ENCODE peak calls at places on chromosomes 4 and X, in nine cellular contexts. N is fibroblast of pulmonary artery; V is cardiac muscle cell; M is CD8-positive, alpha-beta T cell; S is heart left ventricle; G is fibroblast of mammary gland; Z is coronary artery; T is astrocyte of the spinal cord; X is testis. J is an unnamed sample.

GRCh38 chr4:86118696-86119095 is 241.2 kb downstream of the MAPK10 start:
- DNase-seq in M (no peak), X (no peak), S (no peak), N (no peak), T (no peak), G (no peak), Z (no peak), V (no peak), J (no peak)

GRCh38 chrX:135081695-135082094 is 29.8 kb upstream of the RTL8A start:
- DNase-seq in S (no peak), N (no peak), T (no peak), Z (no peak), V (no peak), X (no peak), G (no peak), M (no peak), J (no peak)

GRCh38 chr4:76781698-76782595 is 116.0 kb downstream of the SOWAHB start:
- DNase-seq in X (no peak), T (peak), M (no peak), N (peak), V (no peak), S (no peak), G (peak), Z (no peak), J (peak)

GRCh38 chr4:1720163-1720983 is 750 bp downstream of the TMEM129 start:
- DNase-seq in Z (no peak), T (peak), M (no peak), X (peak), S (peak), G (peak), V (peak), N (peak), J (no peak)

GRCh38 chr4:101264550-101264949 is 82.8 kb downstream of the PPP3CA start:
- DNase-seq in T (no peak), M (no peak), G (no peak), S (no peak), N (no peak), V (no peak), Z (no peak), X (no peak), J (no peak)

GRCh38 chr4:1012031-1012739 is 759 bp downstream of the FGFRL1 start:
- DNase-seq in Z (no peak), T (peak), X (no peak), V (peak), N (no peak), M (peak), S (no peak), G (no peak), J (no peak)

GRCh38 chr4:118983293-118983692 is 94.6 kb downstream of the SYNPO2 start:
- DNase-seq in G (no peak), M (no peak), X (no peak), N (no peak), S (no peak), T (no peak), Z (no peak), V (no peak), J (no peak)

GRCh38 chr4:156971168-156971601 is 414 bp downstream of the PDGFC start:
- DNase-seq in Z (no peak), M (no peak), G (no peak), T (no peak), S (peak), N (no peak), X (peak), V (peak), J (no peak)

GRCh38 chrX:154436597-154437397 is at the start of gene GDI1:
- DNase-seq in N (peak), S (peak), V (peak), T (peak), Z (no peak), G (peak), M (peak), X (no peak), J (no peak)

GRCh38 chr4:26719954-26720552 is 136.2 kb downstream of the TBC1D19 start:
- DNase-seq in N (peak), S (no peak), T (peak), G (peak), V (peak), X (no peak), M (no peak), Z (no peak), J (no peak)

GRCh38 chrX:48711929-48712505 is 15.5 kb downstream of the SUV39H1 start:
- DNase-seq in X (no peak), N (no peak), V (no peak), M (no peak), S (no peak), G (no peak), Z (no peak), T (no peak), J (no peak)

GRCh38 chr4:2936773-2937145 is 26.4 kb downstream of the NOP14 start:
- DNase-seq in Z (peak), G (peak), X (peak), S (no peak), M (no peak), N (peak), T (peak), V (no peak), J (no peak)

GRCh38 chrX:46574337-46574940 is 874 bp downstream of the CHST7 start:
- DNase-seq in S (no peak), V (no peak), G (no peak), T (no peak), M (peak), N (no peak), Z (peak), X (no peak), J (no peak)

GRCh38 chrX:12447448-12448154 is 309.3 kb downstream of the FRMPD4 start:
- DNase-seq in M (no peak), V (no peak), X (peak), Z (no peak), S (no peak), G (peak), T (peak), N (peak), J (peak)

GRCh38 chrX:67613366-67613765 is 69.5 kb downstream of the AR start:
- DNase-seq in N (peak), T (no peak), V (no peak), S (no peak), Z (no peak), G (peak), X (no peak), M (no peak), J (no peak)

GRCh38 chr4:129550281-129550785 is 454.4 kb downstream of the C4orf33 start:
- DNase-seq in X (no peak), Z (no peak), S (no peak), M (no peak), T (no peak), N (peak), V (no peak), G (no peak), J (no peak)

GRCh38 chrX:39759526-39760224 is 338.1 kb downstream of the BCOR start:
- DNase-seq in Z (peak), V (peak), M (no peak), N (peak), S (peak), G (peak), T (peak), X (peak), J (no peak)

GRCh38 chrX:56797966-56798711 is 69.1 kb downstream of the NBDY start:
- DNase-seq in T (no peak), S (no peak), M (no peak), G (no peak), Z (peak), N (peak), V (no peak), X (no peak), J (no peak)

GRCh38 chr4:30903493-30903892 is 183.3 kb downstream of the PCDH7 start:
- DNase-seq in S (no peak), N (peak), T (peak), V (no peak), M (no peak), G (peak), X (no peak), Z (no peak), J (no peak)

GRCh38 chr4:16642897-16643296 is 255.5 kb downstream of the LDB2 start:
- DNase-seq in G (peak), M (no peak), V (no peak), S (no peak), X (no peak), T (no peak), N (no peak), Z (no peak), J (no peak)

GRCh38 chrX:57905141-57905540 is 5.1 kb downstream of the ZXDA start:
- DNase-seq in T (no peak), V (no peak), Z (no peak), X (no peak), S (no peak), N (peak), M (no peak), G (no peak), J (no peak)

GRCh38 chr4:82618321-82618720 is 56.5 kb upstream of the TMEM150C start:
- DNase-seq in Z (no peak), X (no peak), S (no peak), G (peak), T (peak), V (peak), M (no peak), N (no peak), J (peak)

GRCh38 chr4:5926601-5927000 is 33.7 kb upstream of the CRMP1 start:
- DNase-seq in N (no peak), S (no peak), X (no peak), Z (peak), V (no peak), T (no peak), G (no peak), M (no peak), J (no peak)

GRCh38 chr4:1590244-1590643 is 93.9 kb downstream of the FAM53A start:
- DNase-seq in N (no peak), Z (no peak), G (no peak), V (no peak), T (no peak), X (no peak), M (no peak), S (no peak), J (no peak)

GRCh38 chrX:47458528-47458927 is 24.5 kb downstream of the ZNF41 start:
- DNase-seq in X (no peak), T (no peak), V (no peak), Z (no peak), M (no peak), G (no peak), S (no peak), N (no peak), J (no peak)

GRCh38 chr4:138609943-138610350 is 367.8 kb upstream of the SLC7A11 start:
- DNase-seq in N (peak), M (no peak), Z (no peak), G (peak), S (no peak), V (no peak), T (peak), X (peak), J (peak)

GRCh38 chrX:24619647-24620046 is 27.5 kb downstream of the PCYT1B start:
- DNase-seq in T (peak), M (no peak), G (peak), N (peak), V (peak), X (peak), Z (no peak), S (peak), J (peak)

GRCh38 chr4:120716346-120716745 is 206.2 kb downstream of the PRDM5 start:
- DNase-seq in N (no peak), X (no peak), G (no peak), T (no peak), Z (no peak), S (no peak), M (no peak), V (no peak), J (no peak)

GRCh38 chr4:128255906-128256305 is 31.7 kb downstream of the PGRMC2 start:
- DNase-seq in X (no peak), G (no peak), V (no peak), T (no peak), Z (no peak), S (no peak), N (no peak), M (no peak), J (no peak)

GRCh38 chr4:21765810-21766407 is 182.7 kb downstream of the KCNIP4 start:
- DNase-seq in X (peak), M (no peak), V (peak), T (peak), S (no peak), N (peak), G (peak), Z (no peak), J (no peak)

GRCh38 chr4:183180096-183180495 is 81.0 kb downstream of the WWC2 start:
- DNase-seq in T (no peak), N (no peak), M (no peak), S (no peak), G (no peak), V (no peak), X (no peak), Z (no peak), J (peak)

GRCh38 chr4:102036619-102037376 is 246.3 kb downstream of the BANK1 start:
- DNase-seq in G (peak), Z (no peak), M (no peak), X (no peak), N (peak), S (no peak), T (peak), V (peak), J (peak)

GRCh38 chr4:147370881-147371280 is 110.0 kb upstream of the EDNRA start:
- DNase-seq in V (no peak), G (no peak), S (no peak), X (no peak), M (no peak), Z (no peak), N (no peak), T (no peak), J (no peak)

GRCh38 chr4:75939890-75940691 is 722 bp downstream of the NAAA start:
- DNase-seq in M (peak), N (peak), V (peak), Z (peak), S (peak), T (peak), X (peak), G (peak), J (no peak)

GRCh38 chr4:151321586-151321985 is 3.8 kb downstream of the SH3D19 start:
- DNase-seq in G (no peak), Z (no peak), M (no peak), X (no peak), V (no peak), N (no peak), S (no peak), T (no peak), J (no peak)

GRCh38 chr4:151324124-151324448 is 1.3 kb downstream of the SH3D19 start:
- DNase-seq in M (no peak), N (no peak), T (peak), X (no peak), Z (no peak), S (no peak), V (no peak), G (no peak), J (no peak)

GRCh38 chr4:151324449-151325319 is 721 bp downstream of the SH3D19 start:
- DNase-seq in T (peak), N (peak), S (peak), V (peak), X (peak), G (peak), Z (peak), M (no peak), J (peak)

GRCh38 chr4:151325320-151326246 is at the start of gene SH3D19:
- DNase-seq in X (peak), M (no peak), V (peak), Z (peak), G (peak), T (peak), N (peak), S (peak), J (no peak)

GRCh38 chr4:151322565-151322964 is 2.8 kb downstream of the SH3D19 start:
- DNase-seq in X (no peak), G (no peak), S (no peak), M (no peak), Z (no peak), T (peak), V (no peak), N (no peak), J (no peak)
- H3K4me3 ChIP-seq in X (no peak), G (no peak), S (no peak), M (no peak), Z (peak), T (no peak), V (peak), N (no peak), J (no peak)

GRCh38 chr4:125315571-125316390 is 1.0 kb downstream of the FAT4 start:
- DNase-seq in S (peak), G (peak), T (peak), N (peak), M (no peak), V (peak), X (peak), Z (peak), J (no peak)
- TF ChIP-seq CTCF in S (no peak), G (no peak), T (peak), N (peak), M (no peak), V (peak), X (peak), Z (no peak), J (peak)

GRCh38 chr4:99301376-99302164 is 10.8 kb upstream of the ADH1A start:
- DNase-seq in V (no peak), X (no peak), T (peak), S (no peak), M (no peak), Z (no peak), N (peak), G (peak), J (no peak)
- H3K4me3 ChIP-seq in V (no peak), X (no peak), T (no peak), S (no peak), M (no peak), Z (no peak), N (no peak), G (no peak), J (no peak)

DNA sequence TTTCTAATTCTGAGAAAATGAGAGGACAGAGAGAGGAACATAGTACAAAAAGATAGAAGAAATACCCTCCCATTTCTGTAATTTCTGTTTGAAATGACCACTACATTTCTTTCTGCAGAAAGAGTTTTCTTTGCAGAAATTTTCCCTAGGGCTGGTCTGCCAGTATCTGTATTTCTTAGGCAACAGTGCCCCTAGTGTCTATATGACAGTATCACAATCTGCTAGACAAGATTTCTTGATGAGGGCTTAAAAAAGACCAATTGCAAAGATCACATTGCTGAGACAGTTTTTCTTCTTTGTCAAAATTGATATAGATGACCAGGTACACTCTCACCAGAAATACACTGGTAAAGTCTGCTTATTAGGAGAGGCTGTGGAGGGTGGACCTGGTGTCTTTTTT is 81.0 kb upstream of the ZDHHC15 start:
- DNase-seq in S (no peak), G (peak), M (no peak), V (peak), X (no peak), T (peak), N (peak), Z (no peak), J (no peak)
- TF ChIP-seq CTCF in S (peak), G (peak), M (peak), V (peak), X (peak), T (peak), N (peak), Z (no peak), J (peak)

GRCh38 chrX:103183912-103184311 is 31.0 kb upstream of the BEX4 start:
- DNase-seq in V (no peak), M (no peak), X (no peak), T (no peak), N (no peak), S (no peak), G (no peak), Z (no peak), J (no peak)
- H3K4me3 ChIP-seq in V (no peak), M (no peak), X (no peak), T (no peak), N (no peak), S (no peak), G (no peak), Z (no peak), J (no peak)